ENCODE peak calls at places on chromosomes 16 and 17, in nine cellular contexts. L, V, C, F, P, U, T, G and I are unnamed samples.

GRCh38 chr16:68074850-68075249 is 10.3 kb upstream of the NFATC3 start:
- DNase-seq in L (peak; percentile 84), V (no peak), C (no peak), F (no peak), P (no peak), U (no peak), T (no peak), G (no peak), I (no peak)

GRCh38 chr17:10657123-10657522 is at the start of gene MYH3:
- DNase-seq in L (no peak), V (no peak), C (no peak), F (no peak), P (no peak), U (no peak), T (no peak), G (no peak), I (no peak)

GRCh38 chr17:13584701-13585080 is 17.0 kb downstream of the HS3ST3A1 start:
- DNase-seq in L (no peak), V (no peak), C (peak; percentile 63), F (peak; percentile 28), P (no peak), U (no peak), T (peak; percentile 5), G (no peak), I (no peak)

GRCh38 chr17:45995617-45996270 is 3.3 kb upstream of the STH start:
- DNase-seq in L (no peak), V (no peak), C (no peak), F (no peak), P (no peak), U (no peak), T (no peak), G (no peak), I (no peak)

GRCh38 chr17:1153795-1154546 is 25.8 kb downstream of the ABR start:
- DNase-seq in L (peak; percentile 68), V (peak; percentile 76), C (peak; percentile 63), F (peak; percentile 19), P (peak; percentile 89), U (peak; percentile 65), T (peak; percentile 71), G (no peak), I (no peak)

GRCh38 chr17:42642377-42642776 is 16.7 kb upstream of the TUBG2 start:
- DNase-seq in L (no peak), V (no peak), C (no peak), F (no peak), P (no peak), U (no peak), T (no peak), G (no peak), I (no peak)

GRCh38 chr17:81500026-81500425 is 12.6 kb downstream of the ACTG1 start:
- DNase-seq in L (no peak), V (no peak), C (no peak), F (no peak), P (no peak), U (no peak), T (no peak), G (no peak), I (no peak)

GRCh38 chr17:80945736-80946135 is 45.9 kb upstream of the CHMP6 start:
- DNase-seq in L (no peak), V (no peak), C (no peak), F (no peak), P (peak; percentile 54), U (peak; percentile 8), T (no peak), G (no peak), I (no peak)

GRCh38 chr17:1227917-1228751 is 42.1 kb upstream of the BHLHA9 start:
- DNase-seq in L (peak; percentile 71), V (peak; percentile 32), C (no peak), F (no peak), P (peak; percentile 71), U (peak; percentile 52), T (no peak), G (no peak), I (no peak)

GRCh38 chr17:65183736-65184135 is 46.6 kb downstream of the RGS9 start:
- DNase-seq in L (no peak), V (no peak), C (no peak), F (no peak), P (no peak), U (no peak), T (peak; percentile 5), G (no peak), I (no peak)

GRCh38 chr16:54931041-54931756 is 534 bp downstream of the IRX5 start:
- DNase-seq in L (no peak), V (no peak), C (peak; percentile 39), F (peak; percentile 44), P (no peak), U (no peak), T (no peak), G (no peak), I (no peak)

GRCh38 chr17:21029032-21029431 is 13.8 kb downstream of the USP22 start:
- DNase-seq in L (no peak), V (no peak), C (peak; percentile 93), F (peak; percentile 88), P (peak; percentile 75), U (no peak), T (peak; percentile 68), G (no peak), I (peak; percentile 71)

GRCh38 chr17:21030375-21030774 is 12.4 kb downstream of the USP22 start:
- DNase-seq in L (no peak), V (no peak), C (no peak), F (no peak), P (no peak), U (no peak), T (no peak), G (no peak), I (no peak)

GRCh38 chr17:21031756-21032396 is 10.9 kb downstream of the USP22 start:
- DNase-seq in L (no peak), V (no peak), C (no peak), F (no peak), P (no peak), U (no peak), T (no peak), G (no peak), I (no peak)

GRCh38 chr17:21028192-21028591 is 14.6 kb downstream of the USP22 start:
- DNase-seq in L (no peak), V (no peak), C (no peak), F (no peak), P (peak; percentile 46), U (no peak), T (no peak), G (no peak), I (no peak)

GRCh38 chr17:21029515-21029914 is 13.3 kb downstream of the USP22 start:
- DNase-seq in L (no peak), V (no peak), C (peak; percentile 29), F (no peak), P (no peak), U (no peak), T (no peak), G (no peak), I (no peak)
- TF ChIP-seq CTCF in L (no peak), V (no peak), C (no peak), F (no peak), P (no peak), U (no peak), T (no peak), G (no peak), I (no peak)

GRCh38 chr16:51951668-51952298 is 595.2 kb downstream of the TOX3 start:
- DNase-seq in L (no peak), V (no peak), C (no peak), F (no peak), P (no peak), U (no peak), T (no peak), G (no peak), I (no peak)
- TF ChIP-seq CTCF in L (no peak), V (no peak), C (no peak), F (no peak), P (no peak), U (no peak), T (no peak), G (no peak), I (no peak)

GRCh38 chr17:77957869-77958715 is at the start of gene TNRC6C:
- DNase-seq in L (peak; percentile 100), V (peak; percentile 100), C (peak; percentile 97), F (peak; percentile 97), P (peak; percentile 100), U (peak; percentile 100), T (peak; percentile 99), G (peak; percentile 100), I (peak; percentile 100)
- TF ChIP-seq CTCF in L (no peak), V (peak; percentile 22), C (no peak), F (peak; percentile 24), P (no peak), U (peak; percentile 23), T (peak; percentile 28), G (no peak), I (no peak)

DNA sequence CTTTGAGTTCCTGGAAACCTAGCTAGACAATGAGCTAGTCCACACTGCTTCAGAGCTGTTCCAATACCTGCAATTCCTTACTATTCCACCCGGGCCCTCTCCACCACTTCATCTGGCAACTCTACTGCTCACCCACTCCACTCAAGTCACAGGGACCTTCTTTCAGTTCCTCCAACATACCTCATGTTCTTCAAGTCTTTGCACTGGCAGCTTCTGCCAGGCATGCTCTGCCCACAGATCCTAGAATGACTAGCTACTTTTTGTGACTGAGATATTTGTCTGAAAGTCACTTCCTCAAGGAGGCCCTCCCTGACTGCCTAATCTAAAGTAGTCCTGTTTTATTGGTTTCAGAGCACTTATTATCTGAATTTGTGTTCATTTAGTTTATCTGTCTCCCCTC is 86.4 kb downstream of the TEX14 start:
- DNase-seq in L (no peak), V (no peak), C (no peak), F (no peak), P (no peak), U (no peak), T (no peak), G (no peak), I (no peak)
- TF ChIP-seq CTCF in L (no peak), V (no peak), C (no peak), F (no peak), P (no peak), U (no peak), T (no peak), G (no peak), I (no peak)

DNA sequence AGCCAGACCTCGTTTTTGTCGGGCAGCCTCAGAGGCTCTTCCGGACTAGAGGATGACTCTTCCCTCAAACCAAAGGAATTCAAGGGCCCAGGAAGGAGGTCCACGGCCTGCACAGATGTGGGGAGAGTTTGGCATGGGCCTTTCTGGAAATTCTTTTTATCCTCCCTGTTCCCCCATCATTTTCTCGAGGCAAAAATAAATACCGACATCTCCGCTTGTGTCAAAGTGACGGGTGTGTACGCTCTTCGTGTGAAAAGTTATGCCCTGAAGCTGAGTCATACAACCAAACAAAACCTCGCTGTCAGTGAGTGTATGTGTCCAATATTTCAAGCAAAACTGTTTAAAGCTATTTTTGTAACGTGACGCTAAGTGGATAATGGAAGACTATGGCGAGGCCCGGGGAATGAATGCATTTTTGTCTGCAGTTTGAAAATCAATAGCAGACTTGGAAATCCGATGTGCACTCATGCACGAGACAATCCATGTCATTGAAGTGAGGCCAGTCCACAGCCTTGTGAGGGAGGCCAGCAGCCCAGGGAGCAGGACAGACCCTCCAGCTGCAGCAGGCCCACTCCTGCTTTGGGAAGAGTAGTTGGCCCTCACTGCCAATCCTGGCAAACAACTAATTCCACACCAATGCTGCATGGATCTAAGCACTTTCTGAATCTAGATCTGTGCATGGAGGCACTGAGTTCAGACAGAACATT is 364.3 kb downstream of the FOXL1 start:
- DNase-seq in L (no peak), V (no peak), C (peak; percentile 55), F (no peak), P (no peak), U (no peak), T (no peak), G (no peak), I (no peak)
- TF ChIP-seq CTCF in L (no peak), V (no peak), C (no peak), F (no peak), P (no peak), U (no peak), T (no peak), G (no peak), I (no peak)